ENCODE peak calls at places on chromosomes 16 and 17, in ten cellular contexts. V is NCI-H1048, C is brain microvascular endothelial cell, E is ELF-1, F is fibroblast of villous mesenchyme, D is thoracic aorta, H is COR-L47, A is LoVo, J is cardiac muscle cell, T is renal cortical epithelial cell. U is an unnamed sample.

GRCh38 chr17:1153795-1154546 is 25.8 kb downstream of the ABR start:
- DNase-seq in V (no peak), H (peak; percentile 73), J (peak; percentile 92), E (peak; percentile 44), T (no peak), C (peak; percentile 50), F (peak; percentile 64), A (no peak), D (peak; percentile 64), U (peak; percentile 73)

GRCh38 chr17:9291912-9292562 is 270.7 kb downstream of the NTN1 start:
- DNase-seq in J (peak; percentile 20), V (no peak), A (peak; percentile 1), T (no peak), E (peak; percentile 17), F (peak; percentile 52), D (no peak), H (no peak), C (peak; percentile 22), U (peak; percentile 18)

GRCh38 chr17:67784364-67785121 is 40.8 kb upstream of the BPTF start:
- DNase-seq in A (no peak), V (no peak), D (no peak), F (no peak), C (no peak), H (no peak), J (no peak), E (no peak), T (no peak), U (no peak)

GRCh38 chr16:11668590-11669379 is 530 bp downstream of the SNN start:
- DNase-seq in J (no peak), D (no peak), E (no peak), V (no peak), F (no peak), T (no peak), A (no peak), C (no peak), H (no peak), U (no peak)

GRCh38 chr17:3400008-3400407 is 1.8 kb upstream of the OR1E1 start:
- DNase-seq in H (no peak), J (no peak), A (no peak), V (no peak), F (peak; percentile 2), T (no peak), D (no peak), C (no peak), E (no peak), U (no peak)

GRCh38 chr17:45146616-45147101 is 1.6 kb upstream of the HEXIM1 start:
- DNase-seq in E (no peak), C (peak; percentile 82), D (no peak), J (peak; percentile 90), H (no peak), A (peak; percentile 80), T (peak; percentile 86), V (no peak), F (peak; percentile 87), U (peak; percentile 56)

GRCh38 chr16:86620184-86620583 is 41.8 kb downstream of the FOXL1 start:
- DNase-seq in T (no peak), V (no peak), C (no peak), H (no peak), F (no peak), J (no peak), A (no peak), D (no peak), E (no peak), U (no peak)

GRCh38 chr17:78774956-78775571 is 7.0 kb downstream of the CYTH1 start:
- DNase-seq in F (no peak), D (no peak), T (no peak), A (no peak), H (no peak), J (no peak), E (no peak), V (no peak), C (no peak), U (no peak)

GRCh38 chr17:71613996-71614395 is 506.8 kb upstream of the SOX9 start:
- DNase-seq in A (no peak), F (no peak), D (no peak), J (no peak), H (peak; percentile 60), C (no peak), T (no peak), V (no peak), E (no peak), U (no peak)

GRCh38 chr16:69077251-69077650 is 28.2 kb upstream of the HAS3 start:
- DNase-seq in C (no peak), H (no peak), V (no peak), E (no peak), F (no peak), J (no peak), A (no peak), D (no peak), T (peak; percentile 98), U (peak; percentile 61)

GRCh38 chr16:7317982-7318381 is 14.7 kb upstream of the RBFOX1 start:
- DNase-seq in D (no peak), A (no peak), T (no peak), C (no peak), J (no peak), F (no peak), E (no peak), V (no peak), H (no peak), U (no peak)

GRCh38 chr16:4800290-4801041 is 2.0 kb downstream of the ROGDI start:
- DNase-seq in J (no peak), T (no peak), A (no peak), C (no peak), E (peak; percentile 44), H (no peak), V (no peak), D (no peak), F (no peak), U (no peak)

GRCh38 chr17:76232342-76232741 is 8.0 kb downstream of the RNF157 start:
- DNase-seq in J (no peak), E (no peak), F (peak; percentile 92), A (no peak), D (no peak), T (no peak), C (no peak), V (no peak), H (no peak), U (no peak)

GRCh38 chr17:82687375-82687861 is 11.1 kb downstream of the RAB40B start:
- DNase-seq in T (peak; percentile 98), C (no peak), H (no peak), E (no peak), V (peak; percentile 31), A (no peak), D (no peak), J (no peak), F (peak; percentile 62), U (no peak)

GRCh38 chr17:32269377-32269776 is 3.7 kb downstream of the RHBDL3 start:
- DNase-seq in V (no peak), J (no peak), H (no peak), F (no peak), A (no peak), T (no peak), C (no peak), D (no peak), E (no peak), U (no peak)

GRCh38 chr17:35073183-35073790 is 9.8 kb upstream of the RFFL start:
- DNase-seq in T (no peak), E (no peak), J (no peak), A (no peak), D (no peak), H (no peak), F (no peak), V (no peak), C (no peak), U (no peak)

GRCh38 chr16:81214745-81215166 is 23.7 kb upstream of the BCO1 start:
- DNase-seq in E (peak; percentile 71), V (no peak), H (no peak), D (no peak), J (peak; percentile 48), A (no peak), T (no peak), C (peak; percentile 13), F (peak; percentile 22), U (no peak)

GRCh38 chr17:63647936-63648335 is 25.7 kb downstream of the MAP3K3 start:
- DNase-seq in H (no peak), E (peak; percentile 60), J (no peak), C (no peak), D (no peak), A (no peak), V (no peak), F (no peak), T (peak; percentile 13), U (no peak)

GRCh38 chr17:5584971-5585794 is 874 bp upstream of the NLRP1 start:
- DNase-seq in D (no peak), A (peak; percentile 5), H (no peak), C (no peak), F (peak; percentile 68), E (no peak), J (peak; percentile 74), V (no peak), T (peak; percentile 91), U (peak; percentile 92)

GRCh38 chr17:7355053-7355452 is at the start of gene TMEM95:
- DNase-seq in E (no peak), T (no peak), C (no peak), H (no peak), A (no peak), J (no peak), D (no peak), F (no peak), V (no peak), U (peak; percentile 22)

GRCh38 chr17:9350083-9350482 is 225.5 kb downstream of the STX8 start:
- DNase-seq in D (no peak), F (peak; percentile 95), T (peak; percentile 30), C (peak; percentile 94), A (no peak), H (no peak), E (no peak), J (peak; percentile 90), V (no peak), U (peak; percentile 86)

GRCh38 chr17:1280652-1281051 is 1.2 kb downstream of the TRARG1 start:
- DNase-seq in C (no peak), D (no peak), J (no peak), A (no peak), V (no peak), E (no peak), F (no peak), H (no peak), T (no peak), U (no peak)

GRCh38 chr16:53515811-53516210 is 12.8 kb upstream of the AKTIP start:
- DNase-seq in C (no peak), E (no peak), D (no peak), J (peak; percentile 11), A (no peak), V (no peak), T (no peak), F (no peak), H (no peak), U (no peak)

GRCh38 chr17:1915889-1916288 is 86.1 kb downstream of the RPA1 start:
- DNase-seq in H (no peak), T (no peak), J (no peak), C (no peak), A (no peak), D (no peak), E (no peak), V (no peak), F (no peak), U (no peak)

GRCh38 chr16:77760800-77761199 is 27.6 kb upstream of the VAT1L start:
- DNase-seq in A (no peak), D (no peak), V (no peak), J (no peak), T (no peak), C (no peak), F (peak; percentile 80), E (no peak), H (no peak), U (no peak)

GRCh38 chr17:9239821-9240658 is 218.7 kb downstream of the NTN1 start:
- DNase-seq in A (peak; percentile 63), C (peak; percentile 35), J (peak; percentile 69), E (no peak), D (peak; percentile 40), T (no peak), F (peak; percentile 63), H (no peak), V (no peak), U (peak; percentile 40)

GRCh38 chr16:58284488-58284887 is 10.3 kb downstream of the PRSS54 start:
- DNase-seq in H (no peak), C (no peak), F (no peak), A (no peak), T (no peak), D (no peak), E (no peak), V (no peak), J (no peak), U (no peak)

GRCh38 chr17:81871387-81872120 is 417 bp upstream of the ARHGDIA start:
- DNase-seq in D (peak; percentile 80), A (peak; percentile 92), C (peak; percentile 68), V (peak; percentile 58), E (peak; percentile 77), F (peak; percentile 89), J (peak; percentile 92), T (peak; percentile 42), H (peak; percentile 26), U (no peak)